ENCODE peak calls at places on chromosomes 13 and 19, in seven cellular contexts. U, Z, P, C, I, V and E are unnamed samples. For H3K4me1, the result is how much of the 10 kb centered on the place peaks cover.

GRCh38 chr19:6588508-6589345 is 2.2 kb downstream of the CD70 start:
- DNase-seq in I (no peak), Z (peak), V (no peak), P (no peak), C (no peak), U (no peak), E (no peak)

GRCh38 chr13:44334751-44335150 is 38.9 kb upstream of the SERP2 start:
- DNase-seq in I (no peak), V (no peak), C (no peak), U (no peak), P (no peak), Z (no peak), E (no peak)

GRCh38 chr13:90943961-90944360 is 403.5 kb upstream of the MIR17HG start:
- DNase-seq in U (no peak), Z (no peak), P (no peak), V (no peak), I (no peak), C (no peak), E (no peak)

GRCh38 chr13:87944038-87944437 is 272.9 kb downstream of the SLITRK5 start:
- DNase-seq in U (no peak), C (no peak), I (no peak), P (no peak), V (no peak), Z (no peak), E (no peak)

GRCh38 chr19:17942582-17943283 is 9.9 kb downstream of the CCDC124 start:
- DNase-seq in I (no peak), V (no peak), C (no peak), Z (no peak), U (peak), P (no peak), E (no peak)

GRCh38 chr13:101698400-101698799 is 245.9 kb downstream of the ITGBL1 start:
- DNase-seq in V (no peak), P (no peak), C (no peak), I (peak), U (no peak), Z (peak), E (no peak)

GRCh38 chr13:51585696-51586095 is 1.4 kb downstream of the WDFY2 start:
- DNase-seq in V (no peak), Z (peak), P (no peak), C (no peak), U (no peak), I (peak), E (no peak)

GRCh38 chr13:104875008-104875762 is 1660.3 kb downstream of the EFNB2 start:
- DNase-seq in U (no peak), C (no peak), V (no peak), I (no peak), P (no peak), Z (no peak), E (no peak)

GRCh38 chr19:40614595-40615411 is 13.6 kb downstream of the LTBP4 start:
- DNase-seq in I (peak), V (peak), P (peak), Z (peak), U (peak), C (peak), E (peak)

GRCh38 chr13:107822006-107822405 is 393.3 kb downstream of the LIG4 start:
- DNase-seq in Z (no peak), C (no peak), V (no peak), U (no peak), P (no peak), I (no peak), E (no peak)

GRCh38 chr13:114199961-114200672 is 21.1 kb downstream of the CFAP97D2 start:
- DNase-seq in C (no peak), V (no peak), Z (peak), P (no peak), U (no peak), I (no peak), E (no peak)

DNA sequence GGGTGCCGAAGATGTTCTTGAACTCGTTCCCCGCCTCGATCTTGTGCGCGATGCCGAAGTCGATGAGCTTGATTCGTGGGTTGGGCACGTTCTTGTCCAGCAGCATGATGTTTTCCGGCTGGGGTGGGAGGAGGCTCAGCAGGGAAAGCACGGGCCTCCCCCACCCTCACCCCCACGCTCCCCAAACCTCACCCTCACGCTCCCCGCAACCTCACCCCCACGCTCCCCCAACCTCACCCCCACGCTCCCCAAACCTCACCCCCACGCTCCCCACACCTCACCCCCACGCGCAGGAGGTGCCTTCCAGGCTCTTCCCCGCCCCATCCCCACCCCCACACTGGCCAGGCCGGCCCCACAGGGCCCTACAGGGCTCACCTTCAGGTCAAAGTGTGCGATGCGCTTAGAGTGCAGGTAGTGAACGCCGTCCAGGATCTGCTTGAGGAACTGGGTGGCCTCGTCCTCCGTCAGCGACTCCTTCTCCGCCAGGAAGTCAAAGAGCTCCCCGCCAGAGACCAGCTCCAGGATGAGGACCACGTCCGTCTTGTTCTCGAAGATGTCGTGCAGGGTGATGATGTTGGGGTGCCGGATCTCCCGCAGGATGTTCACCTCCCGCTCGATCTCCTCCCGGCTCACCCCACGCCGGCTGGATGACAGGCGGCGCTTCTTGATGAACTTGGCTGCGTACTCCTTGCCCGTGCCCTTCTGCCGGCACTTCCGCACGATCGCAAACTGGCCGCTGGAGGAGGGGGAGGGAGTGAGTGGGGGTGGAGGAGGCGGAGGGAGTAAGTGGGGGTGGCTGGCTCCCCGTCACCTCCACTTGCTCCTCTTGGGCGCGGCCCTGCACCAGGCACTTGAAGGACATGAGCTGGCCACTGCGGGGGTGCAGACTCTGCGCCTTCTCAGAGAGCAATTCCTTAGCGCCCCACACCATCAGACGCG is 6.4 kb downstream of the DAPK3 start:
- DNase-seq in Z (no peak), P (no peak), C (no peak), U (peak), V (peak), I (no peak), E (no peak)
- H3K27ac ChIP-seq in Z (no peak), P (no peak), C (no peak), U (no peak), V (peak), I (no peak), E (peak)

GRCh38 chr19:36152061-36152885 is at the start of gene COX7A1:
- DNase-seq in C (no peak), I (no peak), P (peak), U (peak), Z (peak), V (peak), E (peak)
- H3K4me3 ChIP-seq in C (no peak), I (peak), P (peak), U (no peak), Z (peak), V (peak), E (peak)

GRCh38 chr19:42152285-42152684 is 20.0 kb upstream of the POU2F2 start:
- DNase-seq in I (no peak), V (no peak), C (no peak), U (no peak), Z (no peak), P (no peak), E (no peak)

GRCh38 chr19:42153606-42154405 is 21.6 kb upstream of the POU2F2 start:
- DNase-seq in I (no peak), C (no peak), U (no peak), P (no peak), Z (no peak), V (no peak), E (no peak)

GRCh38 chr19:42151735-42152134 is 19.5 kb upstream of the POU2F2 start:
- DNase-seq in P (no peak), Z (no peak), U (no peak), I (no peak), V (no peak), C (no peak), E (no peak)

GRCh38 chr19:42154471-42155323 is 22.5 kb upstream of the POU2F2 start:
- DNase-seq in C (no peak), U (no peak), Z (no peak), V (no peak), P (no peak), I (no peak), E (no peak)

GRCh38 chr19:42152876-42153275 is 20.6 kb upstream of the POU2F2 start:
- DNase-seq in U (no peak), C (no peak), I (no peak), V (no peak), P (no peak), Z (no peak), E (no peak)
- H3K4me1 ChIP-seq in U (under half), C (under half), I (under half), V (under half), P (under half), Z (under half), E (under half)

GRCh38 chr19:1815605-1816529 is 3.8 kb upstream of the ATP8B3 start:
- DNase-seq in V (no peak), I (no peak), Z (no peak), C (no peak), U (no peak), P (no peak), E (no peak)
- H3K27ac ChIP-seq in V (no peak), I (no peak), Z (no peak), C (no peak), U (no peak), P (no peak), E (no peak)

GRCh38 chr19:11202488-11203193 is 5.3 kb upstream of the KANK2 start:
- DNase-seq in P (no peak), V (no peak), I (no peak), Z (no peak), C (no peak), U (no peak), E (no peak)

GRCh38 chr19:11204943-11205349 is 7.6 kb upstream of the KANK2 start:
- DNase-seq in C (no peak), I (no peak), V (no peak), Z (no peak), U (no peak), P (no peak), E (peak)

GRCh38 chr19:11205939-11206570 is 8.7 kb upstream of the KANK2 start:
- DNase-seq in V (no peak), Z (no peak), P (no peak), I (no peak), C (no peak), U (no peak), E (no peak)

GRCh38 chr19:11203194-11204075 is 6.1 kb upstream of the KANK2 start:
- DNase-seq in C (peak), U (peak), P (peak), V (peak), I (peak), Z (peak), E (peak)

GRCh38 chr19:11204076-11204602 is 6.8 kb upstream of the KANK2 start:
- DNase-seq in P (no peak), I (no peak), C (no peak), V (no peak), Z (no peak), U (no peak), E (no peak)
- H3K4me3 ChIP-seq in P (no peak), I (no peak), C (no peak), V (peak), Z (no peak), U (no peak), E (peak)

GRCh38 chr19:10812902-10813404 is 23.1 kb downstream of the TMED1 start:
- DNase-seq in U (peak), I (peak), V (peak), Z (peak), P (no peak), C (no peak), E (no peak)
- H3K4me1 ChIP-seq in U (under half), I (under half), V (under half), Z (under half), P (under half), C (under half), E (under half)

DNA sequence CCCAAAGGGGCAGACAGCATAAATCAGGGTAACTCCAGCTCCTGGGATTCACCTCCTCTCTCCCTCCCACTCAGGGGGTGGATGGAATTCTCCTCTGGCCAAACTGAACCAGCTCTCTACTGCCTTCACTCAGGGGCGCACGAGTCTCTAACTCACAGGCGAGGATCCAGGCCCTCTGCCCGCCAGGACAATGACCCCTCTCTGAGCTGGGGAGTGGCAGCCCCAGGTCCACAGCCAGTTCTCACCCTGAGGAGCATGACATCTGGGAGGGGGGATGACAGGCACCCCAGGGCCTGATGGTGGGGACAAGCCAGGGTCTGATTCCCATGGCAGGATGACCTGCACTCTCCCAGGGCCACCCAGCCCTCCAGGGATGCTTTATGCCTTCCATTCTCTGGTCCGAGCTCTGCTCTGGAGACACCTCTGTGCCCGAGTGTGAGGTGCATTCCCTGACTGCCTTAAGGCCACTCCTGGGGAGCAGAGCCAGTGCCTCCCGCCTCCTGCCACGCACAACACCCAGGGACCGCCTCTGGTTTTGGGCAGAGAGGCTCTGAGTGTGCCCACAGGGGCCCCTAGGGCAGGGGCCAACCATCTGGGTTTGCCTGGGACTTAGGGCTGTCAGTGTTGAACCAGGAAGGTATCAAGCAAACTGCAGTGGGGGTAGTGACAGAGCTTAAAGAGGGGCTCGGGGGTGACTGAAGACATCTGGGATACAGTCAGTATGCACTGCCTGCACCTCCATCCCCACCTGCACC is 66.2 kb downstream of the GNG7 start:
- DNase-seq in I (no peak), V (no peak), U (no peak), P (no peak), Z (no peak), C (no peak), E (no peak)
- H3K27ac ChIP-seq in I (no peak), V (no peak), U (no peak), P (no peak), Z (no peak), C (no peak), E (peak)

GRCh38 chr19:45682117-45682516 is 9.6 kb downstream of the SNRPD2 start:
- DNase-seq in C (no peak), Z (no peak), V (no peak), I (no peak), P (no peak), U (no peak), E (no peak)

GRCh38 chr19:45681391-45682015 is 10.2 kb downstream of the SNRPD2 start:
- DNase-seq in I (peak), V (peak), C (peak), Z (peak), P (peak), U (peak), E (peak)

GRCh38 chr19:45682908-45683307 is 8.8 kb downstream of the SNRPD2 start:
- DNase-seq in Z (no peak), C (no peak), V (no peak), I (no peak), P (no peak), U (no peak), E (no peak)

GRCh38 chr19:45676851-45677263 is 8.8 kb downstream of the GIPR start:
- DNase-seq in P (no peak), I (no peak), C (peak), V (no peak), Z (no peak), U (no peak), E (no peak)

DNA sequence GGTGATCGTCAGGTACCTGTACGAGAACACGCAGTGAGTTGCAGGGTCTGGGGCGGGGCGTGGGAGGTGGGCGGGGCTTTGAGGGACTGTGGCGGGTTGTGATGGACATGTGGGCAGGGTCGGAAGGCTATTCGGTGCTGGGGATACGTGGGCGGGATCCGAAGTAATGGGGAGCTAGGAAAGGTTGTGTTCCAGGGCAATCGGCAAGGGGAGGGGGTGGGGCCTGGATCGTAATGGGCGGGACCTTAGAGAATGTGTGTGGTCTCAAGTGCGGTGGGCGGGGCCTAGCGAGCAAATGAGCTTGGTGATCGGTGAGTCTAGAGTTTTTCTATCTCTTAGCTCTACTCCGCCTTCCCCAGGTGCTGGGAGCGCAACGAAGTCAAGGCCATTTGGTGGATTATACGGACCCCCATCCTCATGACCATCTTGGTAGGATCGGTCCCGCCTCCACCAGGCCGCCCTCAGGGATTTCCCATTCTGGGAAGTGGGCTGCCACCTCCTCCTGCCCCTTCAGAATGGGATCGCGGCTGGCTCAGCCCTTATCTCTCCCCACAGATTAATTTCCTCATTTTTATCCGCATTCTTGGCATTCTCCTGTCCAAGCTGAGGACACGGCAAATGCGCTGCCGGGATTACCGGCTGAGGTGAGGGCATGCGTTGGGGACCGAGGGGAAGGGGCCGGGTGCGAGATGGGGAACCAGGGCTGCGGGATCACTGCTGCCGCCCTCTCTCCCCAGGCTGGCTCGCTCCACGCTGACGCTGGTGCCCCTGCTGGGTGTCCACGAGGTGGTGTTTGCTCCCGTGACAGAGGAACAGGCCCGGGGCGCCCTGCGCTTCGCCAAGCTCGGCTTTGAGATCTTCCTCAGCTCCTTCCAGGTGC is 9.6 kb downstream of the GIPR start:
- DNase-seq in V (peak), U (peak), C (peak), Z (peak), P (peak), I (peak), E (peak)
- H3K4me3 ChIP-seq in V (peak), U (peak), C (peak), Z (no peak), P (peak), I (peak), E (peak)

DNA sequence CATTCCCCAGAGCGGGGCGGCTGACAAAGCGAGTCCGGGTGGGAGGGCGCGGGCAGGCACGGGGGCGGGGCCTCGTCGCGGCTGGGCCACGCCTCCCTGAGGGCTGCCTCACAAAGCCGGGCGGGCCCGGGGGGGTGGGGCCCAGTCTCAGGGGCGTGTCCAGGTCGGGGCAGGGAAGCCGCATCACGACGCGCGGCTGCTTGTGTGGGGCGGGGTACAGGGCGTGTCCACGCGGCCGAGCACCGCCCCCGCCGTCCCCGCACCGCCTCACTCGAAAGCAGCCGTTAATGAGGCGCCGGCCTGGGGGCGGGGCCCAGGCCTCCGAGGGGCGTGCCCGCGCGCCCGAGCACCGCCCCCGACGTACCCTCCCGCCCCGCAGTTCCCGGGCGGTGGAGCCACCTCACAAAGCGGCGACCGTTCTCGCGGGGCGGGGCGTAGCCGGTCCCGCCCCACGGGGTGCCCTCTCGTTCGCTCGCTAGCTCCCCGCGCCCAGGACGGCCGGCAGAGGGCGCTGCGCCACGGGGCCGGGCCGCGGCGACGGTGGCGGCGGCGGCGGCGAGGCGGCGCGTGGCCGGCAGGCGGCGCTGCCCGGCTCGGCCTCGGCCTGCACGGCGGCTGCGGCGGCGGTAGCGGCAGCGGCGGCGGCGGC is at the start of gene CARM1:
- DNase-seq in V (peak), P (peak), I (peak), U (peak), C (peak), Z (peak), E (peak)
- H3K4me1 ChIP-seq in V (under half), P (under half), I (under half), U (under half), C (under half), Z (under half), E (under half)